ENCODE peak calls at places on chromosomes 7 and 10, in nine cellular contexts. O is stimulated activated CD4-positive, alpha-beta T cell treated with anti-CD3 and anti-CD28 coated beads, Interleukin-12 subunit alpha, Interleukin-12 subunit beta, amount 100 ng/mL, for 4 hours; M is left kidney; I is cardiac fibroblast; P is SK-MEL-5; G is HCEC 1CT; L is brain microvascular endothelial cell; H is renal cortical epithelial cell; V is coronary artery. N is an unnamed sample.

GRCh38 chr10:4671451-4672145 is 154.4 kb upstream of the AKR1E2 start:
- DNase-seq in O (no peak), M (no peak), I (peak; percentile 52), P (peak; percentile 58), G (peak; percentile 55), L (peak; percentile 33), H (peak; percentile 59), V (no peak), N (no peak)

GRCh38 chr7:48708635-48709034 is 215.7 kb upstream of the CDC14C start:
- DNase-seq in O (no peak), M (peak; percentile 12), I (no peak), P (peak; percentile 26), G (no peak), L (no peak), H (no peak), V (no peak), N (no peak)

GRCh38 chr10:125844673-125845300 is 21.4 kb downstream of the BCCIP start:
- DNase-seq in O (no peak), M (peak; percentile 46), I (no peak), P (no peak), G (no peak), L (no peak), H (no peak), V (no peak), N (no peak)

GRCh38 chr7:92652536-92652935 is 62.3 kb upstream of the FAM133B start:
- DNase-seq in O (no peak), M (peak; percentile 19), I (no peak), P (no peak), G (no peak), L (no peak), H (no peak), V (no peak), N (no peak)

GRCh38 chr10:94279835-94280709 is 82.7 kb downstream of the NOC3L start:
- DNase-seq in O (peak; percentile 61), M (peak; percentile 60), I (peak; percentile 74), P (peak; percentile 72), G (peak; percentile 47), L (peak; percentile 38), H (peak; percentile 29), V (no peak), N (peak; percentile 33)

GRCh38 chr7:155738652-155739537 is 73.4 kb downstream of the SHH start:
- DNase-seq in O (peak; percentile 61), M (peak; percentile 84), I (peak; percentile 88), P (peak; percentile 92), G (peak; percentile 54), L (peak; percentile 80), H (peak; percentile 78), V (no peak), N (peak; percentile 68)

GRCh38 chr7:32496052-32496813 is 944 bp downstream of the AVL9 start:
- DNase-seq in O (no peak), M (no peak), I (peak; percentile 21), P (no peak), G (peak; percentile 10), L (no peak), H (no peak), V (no peak), N (no peak)

GRCh38 chr10:92810934-92811532 is 37.3 kb upstream of the EXOC6 start:
- DNase-seq in O (no peak), M (no peak), I (no peak), P (no peak), G (no peak), L (no peak), H (no peak), V (no peak), N (no peak)

GRCh38 chr7:99381664-99382075 is 7.1 kb downstream of the ARPC1B start:
- DNase-seq in O (no peak), M (no peak), I (no peak), P (no peak), G (no peak), L (no peak), H (no peak), V (no peak), N (no peak)

GRCh38 chr10:32205666-32206065 is 141.3 kb downstream of the EPC1 start:
- DNase-seq in O (no peak), M (no peak), I (peak; percentile 20), P (no peak), G (no peak), L (peak; percentile 25), H (peak; percentile 7), V (no peak), N (no peak)

GRCh38 chr10:129058664-129059155 is 408.3 kb upstream of the MGMT start:
- DNase-seq in O (no peak), M (no peak), I (no peak), P (no peak), G (no peak), L (no peak), H (no peak), V (peak; percentile 45), N (no peak)

GRCh38 chr7:74365320-74366022 is 76.3 kb downstream of the CLIP2 start:
- DNase-seq in O (no peak), M (peak; percentile 91), I (peak; percentile 57), P (peak; percentile 90), G (peak; percentile 35), L (peak; percentile 79), H (peak; percentile 33), V (no peak), N (peak; percentile 69)

GRCh38 chr10:87750001-87750651 is 67.9 kb downstream of the ATAD1 start:
- DNase-seq in O (no peak), M (peak; percentile 69), I (peak; percentile 48), P (no peak), G (peak; percentile 89), L (no peak), H (peak; percentile 97), V (no peak), N (peak; percentile 88)

GRCh38 chr10:75672842-75673241 is 241.4 kb downstream of the LRMDA start:
- DNase-seq in O (no peak), M (no peak), I (peak; percentile 23), P (no peak), G (no peak), L (no peak), H (no peak), V (no peak), N (no peak)

GRCh38 chr7:157339777-157340677 is 3.2 kb downstream of the DNAJB6 start:
- DNase-seq in O (peak; percentile 51), M (peak; percentile 87), I (peak; percentile 82), P (peak; percentile 88), G (peak; percentile 57), L (peak; percentile 72), H (peak; percentile 61), V (no peak), N (peak; percentile 86)

GRCh38 chr10:14916600-14916999 is 37.3 kb downstream of the DCLRE1C start:
- DNase-seq in O (no peak), M (no peak), I (no peak), P (no peak), G (no peak), L (no peak), H (no peak), V (no peak), N (no peak)

GRCh38 chr7:69698109-69698840 is 100.0 kb downstream of the AUTS2 start:
- DNase-seq in O (no peak), M (no peak), I (no peak), P (no peak), G (no peak), L (no peak), H (no peak), V (no peak), N (no peak)

GRCh38 chr10:97321032-97321806 is 2.1 kb downstream of the FRAT1 start:
- DNase-seq in O (no peak), M (peak; percentile 85), I (no peak), P (no peak), G (no peak), L (no peak), H (no peak), V (no peak), N (no peak)

GRCh38 chr7:128161466-128162125 is 79.5 kb upstream of the LEP start:
- DNase-seq in O (no peak), M (no peak), I (no peak), P (no peak), G (peak; percentile 2), L (no peak), H (no peak), V (no peak), N (no peak)

GRCh38 chr7:20236790-20237189 is 19.6 kb upstream of the MACC1 start:
- DNase-seq in O (no peak), M (no peak), I (peak; percentile 40), P (no peak), G (peak; percentile 54), L (no peak), H (peak; percentile 83), V (no peak), N (peak; percentile 21)

GRCh38 chr10:72084094-72084459 is 4.3 kb downstream of the SPOCK2 start:
- DNase-seq in O (peak; percentile 61), M (no peak), I (no peak), P (no peak), G (no peak), L (no peak), H (no peak), V (no peak), N (no peak)

GRCh38 chr10:127035827-127036226 is 130.6 kb downstream of the DOCK1 start:
- DNase-seq in O (no peak), M (no peak), I (no peak), P (no peak), G (no peak), L (no peak), H (no peak), V (no peak), N (no peak)